ENCODE peak calls at places on chromosome 15, in five cellular contexts. C, Y, D, I and E are unnamed samples.

GRCh38 chr15:58475573-58476524 is 44.1 kb downstream of the LIPC start:
- DNase-seq in C (no peak), Y (peak), D (no peak), I (no peak), E (no peak)

GRCh38 chr15:31871159-31871886 is 159.0 kb upstream of the CHRNA7 start:
- DNase-seq in C (no peak), Y (no peak), D (no peak), I (no peak), E (no peak)

GRCh38 chr15:51114437-51115119 is 19.9 kb upstream of the TNFAIP8L3 start:
- DNase-seq in C (no peak), Y (no peak), D (no peak), I (no peak), E (no peak)

GRCh38 chr15:65085990-65086679 is 9.6 kb downstream of the KBTBD13 start:
- DNase-seq in C (no peak), Y (no peak), D (no peak), I (no peak), E (no peak)

GRCh38 chr15:75171408-75171807 is 30.3 kb upstream of the C15orf39 start:
- DNase-seq in C (no peak), Y (peak), D (no peak), I (no peak), E (peak)

GRCh38 chr15:31435256-31435781 is 108.7 kb downstream of the KLF13 start:
- DNase-seq in C (peak), Y (peak), D (peak), I (peak), E (peak)

GRCh38 chr15:25178835-25179672 is 224.3 kb downstream of the SNRPN start:
- DNase-seq in C (peak), Y (no peak), D (no peak), I (no peak), E (no peak)

GRCh38 chr15:42010434-42010833 is 10.4 kb downstream of the PLA2G4E start:
- DNase-seq in C (no peak), Y (peak), D (no peak), I (no peak), E (no peak)

GRCh38 chr15:44219073-44219472 is 24.0 kb upstream of the FRMD5 start:
- DNase-seq in C (no peak), Y (no peak), D (no peak), I (no peak), E (no peak)

GRCh38 chr15:43498988-43499387 is 6.0 kb upstream of the TP53BP1 start:
- DNase-seq in C (no peak), Y (no peak), D (no peak), I (no peak), E (no peak)